ENCODE peak calls at places on chromosomes 13 and 19, in five cellular contexts. A, E, D, Z and L are unnamed samples.

GRCh38 chr19:14517446-14517839 is 754 bp downstream of the DNAJB1 start:
- DNase-seq in A (no peak), E (no peak), D (no peak), Z (peak; percentile 41), L (no peak)

GRCh38 chr13:107842562-107843180 is 372.7 kb downstream of the LIG4 start:
- DNase-seq in A (no peak), E (no peak), Z (no peak), D (no peak), L (no peak)

GRCh38 chr19:35642312-35642711 is 767 bp downstream of the ETV2 start:
- DNase-seq in E (no peak), D (no peak), A (no peak), Z (no peak), L (no peak)

GRCh38 chr13:112997188-112998135 is 28.4 kb downstream of the MCF2L start:
- DNase-seq in Z (no peak), D (no peak), A (no peak), E (no peak), L (no peak)

GRCh38 chr13:75832812-75833211 is 196.7 kb downstream of the LMO7 start:
- DNase-seq in Z (no peak), A (no peak), E (no peak), D (no peak), L (no peak)

GRCh38 chr13:92187378-92187989 is 789.1 kb downstream of the GPC5 start:
- DNase-seq in D (no peak), A (peak; percentile 14), Z (peak; percentile 6), E (peak; percentile 33), L (peak; percentile 17)

GRCh38 chr13:98509271-98510155 is 67.4 kb downstream of the STK24 start:
- DNase-seq in E (no peak), D (no peak), Z (peak; percentile 95), A (peak; percentile 74), L (peak; percentile 22)

GRCh38 chr19:13143135-13143534 is 7.0 kb downstream of the STX10 start:
- DNase-seq in A (no peak), E (no peak), Z (peak; percentile 93), D (no peak), L (no peak)

GRCh38 chr13:99967498-99967883 is 4.1 kb downstream of the ZIC5 start:
- DNase-seq in A (no peak), D (no peak), Z (no peak), E (no peak), L (no peak)

GRCh38 chr19:42105358-42105757 is 26.9 kb downstream of the POU2F2 start:
- DNase-seq in A (no peak), Z (no peak), D (no peak), E (no peak), L (no peak)